ENCODE peak calls at places on chromosomes 3 and 15, in nine cellular contexts. One of them, this sample, is unnamed.

GRCh38 chr3:135995766-135996165 is 30.2 kb downstream of the PPP2R3A start:
- DNase-seq in heart left ventricle: no peak
- DNase-seq in dorsolateral prefrontal cortex: no peak
- DNase-seq in fibroblast of pulmonary artery: no peak
- DNase-seq in neural progenitor cell: no peak
- DNase-seq in GM06990: no peak
- DNase-seq in GM12864: no peak
- DNase-seq in CD4-positive, alpha-beta T cell: no peak
- DNase-seq in nephron progenitor cell: no peak
- DNase-seq in this sample: no peak

GRCh38 chr3:138724433-138724832 is 110.3 kb downstream of the PIK3CB start:
- DNase-seq in heart left ventricle: no peak
- DNase-seq in dorsolateral prefrontal cortex: no peak
- DNase-seq in fibroblast of pulmonary artery: no peak
- DNase-seq in neural progenitor cell: peak
- DNase-seq in GM06990: no peak
- DNase-seq in GM12864: no peak
- DNase-seq in CD4-positive, alpha-beta T cell: no peak
- DNase-seq in nephron progenitor cell: no peak
- DNase-seq in this sample: no peak

GRCh38 chr3:98897701-98898100 is 3.8 kb downstream of the DCBLD2 start:
- DNase-seq in heart left ventricle: no peak
- DNase-seq in dorsolateral prefrontal cortex: no peak
- DNase-seq in fibroblast of pulmonary artery: no peak
- DNase-seq in neural progenitor cell: no peak
- DNase-seq in GM06990: no peak
- DNase-seq in GM12864: no peak
- DNase-seq in CD4-positive, alpha-beta T cell: no peak
- DNase-seq in nephron progenitor cell: no peak
- DNase-seq in this sample: no peak

GRCh38 chr3:174051191-174051590 is 653.6 kb downstream of the NLGN1 start:
- DNase-seq in heart left ventricle: no peak
- DNase-seq in dorsolateral prefrontal cortex: no peak
- DNase-seq in fibroblast of pulmonary artery: no peak
- DNase-seq in neural progenitor cell: no peak
- DNase-seq in GM06990: no peak
- DNase-seq in GM12864: no peak
- DNase-seq in CD4-positive, alpha-beta T cell: no peak
- DNase-seq in nephron progenitor cell: no peak
- DNase-seq in this sample: no peak

GRCh38 chr3:99128740-99129505 is 227.4 kb upstream of the DCBLD2 start:
- DNase-seq in heart left ventricle: no peak
- DNase-seq in dorsolateral prefrontal cortex: no peak
- DNase-seq in fibroblast of pulmonary artery: peak
- DNase-seq in neural progenitor cell: no peak
- DNase-seq in GM06990: no peak
- DNase-seq in GM12864: no peak
- DNase-seq in CD4-positive, alpha-beta T cell: no peak
- DNase-seq in nephron progenitor cell: no peak
- DNase-seq in this sample: no peak

GRCh38 chr15:20344601-20345400 is 196.8 kb downstream of the GOLGA6L6 start:
- DNase-seq in heart left ventricle: peak
- DNase-seq in dorsolateral prefrontal cortex: no peak
- DNase-seq in fibroblast of pulmonary artery: no peak
- DNase-seq in neural progenitor cell: no peak
- DNase-seq in GM06990: no peak
- DNase-seq in GM12864: no peak
- DNase-seq in CD4-positive, alpha-beta T cell: no peak
- DNase-seq in nephron progenitor cell: no peak
- DNase-seq in this sample: peak

GRCh38 chr3:72307438-72308105 is 522.6 kb upstream of the PROK2 start:
- DNase-seq in heart left ventricle: no peak
- DNase-seq in dorsolateral prefrontal cortex: no peak
- DNase-seq in fibroblast of pulmonary artery: no peak
- DNase-seq in neural progenitor cell: no peak
- DNase-seq in GM06990: no peak
- DNase-seq in GM12864: no peak
- DNase-seq in CD4-positive, alpha-beta T cell: no peak
- DNase-seq in nephron progenitor cell: no peak
- DNase-seq in this sample: no peak

GRCh38 chr15:90300988-90301715 is 35.7 kb downstream of the NGRN start:
- DNase-seq in heart left ventricle: peak
- DNase-seq in dorsolateral prefrontal cortex: peak
- DNase-seq in fibroblast of pulmonary artery: peak
- DNase-seq in neural progenitor cell: peak
- DNase-seq in GM06990: peak
- DNase-seq in GM12864: peak
- DNase-seq in CD4-positive, alpha-beta T cell: peak
- DNase-seq in nephron progenitor cell: peak
- DNase-seq in this sample: peak

GRCh38 chr3:114213262-114213668 is 24.1 kb downstream of the ZNF80 start:
- DNase-seq in heart left ventricle: no peak
- DNase-seq in dorsolateral prefrontal cortex: no peak
- DNase-seq in fibroblast of pulmonary artery: peak
- DNase-seq in neural progenitor cell: no peak
- DNase-seq in GM06990: no peak
- DNase-seq in GM12864: no peak
- DNase-seq in CD4-positive, alpha-beta T cell: no peak
- DNase-seq in nephron progenitor cell: no peak
- DNase-seq in this sample: no peak

GRCh38 chr3:126179825-126180476 is 435 bp downstream of the ALDH1L1 start:
- DNase-seq in heart left ventricle: peak
- DNase-seq in dorsolateral prefrontal cortex: no peak
- DNase-seq in fibroblast of pulmonary artery: peak
- DNase-seq in neural progenitor cell: peak
- DNase-seq in GM06990: no peak
- DNase-seq in GM12864: no peak
- DNase-seq in CD4-positive, alpha-beta T cell: no peak
- DNase-seq in nephron progenitor cell: peak
- DNase-seq in this sample: no peak

GRCh38 chr3:189394599-189395121 is 222.9 kb downstream of the TPRG1 start:
- DNase-seq in heart left ventricle: no peak
- DNase-seq in dorsolateral prefrontal cortex: no peak
- DNase-seq in fibroblast of pulmonary artery: no peak
- DNase-seq in neural progenitor cell: no peak
- DNase-seq in GM06990: peak
- DNase-seq in GM12864: peak
- DNase-seq in CD4-positive, alpha-beta T cell: no peak
- DNase-seq in nephron progenitor cell: no peak
- DNase-seq in this sample: peak

GRCh38 chr3:71099997-71100719 is 483.4 kb downstream of the FOXP1 start:
- DNase-seq in heart left ventricle: no peak
- DNase-seq in dorsolateral prefrontal cortex: no peak
- DNase-seq in fibroblast of pulmonary artery: no peak
- DNase-seq in neural progenitor cell: no peak
- DNase-seq in GM06990: no peak
- DNase-seq in GM12864: no peak
- DNase-seq in CD4-positive, alpha-beta T cell: no peak
- DNase-seq in nephron progenitor cell: no peak
- DNase-seq in this sample: no peak

GRCh38 chr3:142152349-142152748 is 3.0 kb upstream of the TFDP2 start:
- DNase-seq in heart left ventricle: no peak
- DNase-seq in dorsolateral prefrontal cortex: no peak
- DNase-seq in fibroblast of pulmonary artery: no peak
- DNase-seq in neural progenitor cell: peak
- DNase-seq in GM06990: no peak
- DNase-seq in GM12864: no peak
- DNase-seq in CD4-positive, alpha-beta T cell: no peak
- DNase-seq in nephron progenitor cell: peak
- DNase-seq in this sample: no peak
- TF ChIP-seq CTCF in heart left ventricle: no peak
- TF ChIP-seq CTCF in dorsolateral prefrontal cortex: no peak
- TF ChIP-seq CTCF in fibroblast of pulmonary artery: peak
- TF ChIP-seq CTCF in neural progenitor cell: peak
- TF ChIP-seq CTCF in GM06990: no peak
- TF ChIP-seq CTCF in GM12864: peak
- TF ChIP-seq CTCF in CD4-positive, alpha-beta T cell: peak
- TF ChIP-seq CTCF in nephron progenitor cell: peak
- TF ChIP-seq CTCF in this sample: no peak

GRCh38 chr3:30437172-30437571 is 169.2 kb upstream of the TGFBR2 start:
- DNase-seq in heart left ventricle: no peak
- DNase-seq in dorsolateral prefrontal cortex: peak
- DNase-seq in fibroblast of pulmonary artery: peak
- DNase-seq in neural progenitor cell: peak
- DNase-seq in GM06990: no peak
- DNase-seq in GM12864: no peak
- DNase-seq in CD4-positive, alpha-beta T cell: no peak
- DNase-seq in nephron progenitor cell: peak
- DNase-seq in this sample: no peak
- TF ChIP-seq CTCF in heart left ventricle: peak
- TF ChIP-seq CTCF in dorsolateral prefrontal cortex: no peak
- TF ChIP-seq CTCF in fibroblast of pulmonary artery: no peak
- TF ChIP-seq CTCF in neural progenitor cell: no peak
- TF ChIP-seq CTCF in GM06990: no peak
- TF ChIP-seq CTCF in GM12864: no peak
- TF ChIP-seq CTCF in CD4-positive, alpha-beta T cell: no peak
- TF ChIP-seq CTCF in nephron progenitor cell: no peak
- TF ChIP-seq CTCF in this sample: no peak

DNA sequence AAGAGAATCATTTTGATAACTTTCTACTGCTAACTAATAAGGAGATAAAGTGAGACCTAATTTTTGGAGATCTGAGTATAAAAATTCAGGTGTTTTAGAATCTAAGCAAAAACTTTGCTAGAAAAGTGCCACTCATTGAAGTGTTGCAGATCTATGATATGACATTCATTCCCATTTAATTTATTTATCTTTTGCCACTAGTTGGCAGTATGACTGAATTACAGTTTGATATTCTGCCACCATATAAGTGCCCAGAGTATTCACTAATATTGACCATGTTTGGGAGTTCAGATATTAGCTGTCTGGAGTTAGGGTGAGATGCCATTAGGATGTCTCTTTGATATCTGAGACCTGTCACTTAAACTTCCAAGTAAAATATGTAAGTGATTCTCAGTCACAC is 251.3 kb upstream of the GBE1 start:
- DNase-seq in heart left ventricle: no peak
- DNase-seq in dorsolateral prefrontal cortex: no peak
- DNase-seq in fibroblast of pulmonary artery: peak
- DNase-seq in neural progenitor cell: no peak
- DNase-seq in GM06990: no peak
- DNase-seq in GM12864: no peak
- DNase-seq in CD4-positive, alpha-beta T cell: no peak
- DNase-seq in nephron progenitor cell: no peak
- DNase-seq in this sample: no peak
- TF ChIP-seq CTCF in heart left ventricle: peak
- TF ChIP-seq CTCF in dorsolateral prefrontal cortex: no peak
- TF ChIP-seq CTCF in fibroblast of pulmonary artery: peak
- TF ChIP-seq CTCF in neural progenitor cell: peak
- TF ChIP-seq CTCF in GM06990: peak
- TF ChIP-seq CTCF in GM12864: peak
- TF ChIP-seq CTCF in CD4-positive, alpha-beta T cell: no peak
- TF ChIP-seq CTCF in nephron progenitor cell: no peak
- TF ChIP-seq CTCF in this sample: no peak

DNA sequence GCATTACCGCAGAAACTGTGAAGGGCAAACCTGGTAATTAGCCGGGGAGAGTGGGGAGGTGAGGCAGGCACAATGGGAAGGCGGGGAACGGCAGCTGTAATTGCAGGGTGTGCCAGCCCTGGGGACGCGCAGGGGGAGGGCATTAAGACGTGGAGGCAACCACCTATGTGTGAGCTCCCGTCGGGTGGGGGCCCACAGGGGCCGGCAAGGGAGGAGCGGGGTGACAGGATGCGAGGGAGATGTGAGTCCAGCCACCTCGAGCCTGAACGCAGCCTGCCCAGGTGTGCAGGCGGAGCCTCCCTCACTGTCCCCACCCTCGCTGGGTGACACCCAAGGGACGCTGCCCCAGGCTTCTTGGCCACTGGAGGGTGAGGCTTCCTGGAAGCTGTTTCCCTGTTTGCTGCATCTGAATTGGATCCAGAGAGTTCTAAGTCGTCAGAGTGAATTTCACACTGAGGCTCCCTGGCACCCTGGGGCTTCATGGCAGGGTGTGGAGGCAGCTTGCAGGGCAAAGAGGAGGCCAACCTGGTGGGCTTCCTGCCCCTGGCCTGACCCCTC is 130.6 kb upstream of the MEF2A start:
- DNase-seq in heart left ventricle: peak
- DNase-seq in dorsolateral prefrontal cortex: no peak
- DNase-seq in fibroblast of pulmonary artery: no peak
- DNase-seq in neural progenitor cell: no peak
- DNase-seq in GM06990: no peak
- DNase-seq in GM12864: no peak
- DNase-seq in CD4-positive, alpha-beta T cell: no peak
- DNase-seq in nephron progenitor cell: no peak
- DNase-seq in this sample: no peak
- TF ChIP-seq CTCF in heart left ventricle: no peak
- TF ChIP-seq CTCF in dorsolateral prefrontal cortex: no peak
- TF ChIP-seq CTCF in fibroblast of pulmonary artery: no peak
- TF ChIP-seq CTCF in neural progenitor cell: no peak
- TF ChIP-seq CTCF in GM06990: no peak
- TF ChIP-seq CTCF in GM12864: no peak
- TF ChIP-seq CTCF in CD4-positive, alpha-beta T cell: no peak
- TF ChIP-seq CTCF in nephron progenitor cell: no peak
- TF ChIP-seq CTCF in this sample: no peak